ENCODE peak calls at places on chromosomes 11 and 22, in ten cellular contexts. Q is spleen, S is HCT116, N is transverse colon, C is heart left ventricle, L is uterus, T is prostate gland, I is IMR-90, V is breast epithelium, K is right lobe of liver. O is an unnamed sample.

GRCh38 chr11:103552086-103552485 is 442.9 kb downstream of the DYNC2H1 start:
- DNase-seq in T (no peak), S (no peak), K (no peak), N (no peak), I (no peak), L (no peak), C (no peak), V (no peak), Q (no peak), O (no peak)

GRCh38 chr22:40477683-40478348 is 107.4 kb downstream of the SGSM3 start:
- DNase-seq in L (no peak), I (no peak), C (no peak), S (no peak), K (no peak), N (no peak), Q (no peak), T (no peak), V (no peak), O (no peak)

GRCh38 chr11:130728185-130729160 is 187.8 kb downstream of the SNX19 start:
- DNase-seq in Q (no peak), S (no peak), I (no peak), T (no peak), L (no peak), V (no peak), C (no peak), K (no peak), N (no peak), O (no peak)

GRCh38 chr11:16279524-16279923 is 76.8 kb downstream of the SOX6 start:
- DNase-seq in T (no peak), S (no peak), C (no peak), K (no peak), V (no peak), N (no peak), L (no peak), Q (no peak), I (no peak), O (no peak)

GRCh38 chr11:84291996-84292395 is 1005.8 kb upstream of the CCDC90B start:
- DNase-seq in C (no peak), I (peak; percentile 39), S (no peak), K (no peak), T (no peak), N (no peak), V (no peak), Q (no peak), L (no peak), O (no peak)

GRCh38 chr22:29831958-29832357 is 6.1 kb downstream of the ASCC2 start:
- DNase-seq in T (no peak), C (no peak), N (no peak), L (no peak), V (no peak), S (no peak), I (no peak), K (no peak), Q (no peak), O (no peak)

GRCh38 chr22:42345458-42345857 is 75.0 kb upstream of the TCF20 start:
- DNase-seq in S (no peak), I (no peak), N (no peak), K (no peak), Q (peak; percentile 67), T (no peak), C (no peak), V (no peak), L (no peak), O (no peak)

GRCh38 chr11:113262594-113262993 is 51.8 kb upstream of the TTC12 start:
- DNase-seq in C (no peak), V (no peak), K (no peak), S (no peak), L (no peak), T (no peak), N (no peak), I (no peak), Q (no peak), O (no peak)

GRCh38 chr11:113114452-113115027 is 153.3 kb downstream of the NCAM1 start:
- DNase-seq in L (peak; percentile 60), Q (no peak), S (no peak), C (peak; percentile 64), K (peak; percentile 52), T (peak; percentile 27), N (peak; percentile 27), V (peak; percentile 66), I (peak; percentile 8), O (no peak)

GRCh38 chr11:83612891-83613766 is 327.0 kb upstream of the CCDC90B start:
- DNase-seq in N (no peak), I (no peak), S (no peak), K (no peak), T (no peak), Q (no peak), C (no peak), L (no peak), V (no peak), O (no peak)

GRCh38 chr11:110376711-110377324 is 52.9 kb upstream of the FDX1 start:
- DNase-seq in T (peak; percentile 70), N (peak; percentile 68), Q (no peak), I (peak; percentile 79), C (peak; percentile 78), V (no peak), L (peak; percentile 79), K (peak; percentile 91), S (peak; percentile 85), O (peak; percentile 47)

GRCh38 chr22:39634530-39635399 is 64.2 kb downstream of the CACNA1I start:
- DNase-seq in T (peak; percentile 61), I (peak; percentile 92), V (peak; percentile 85), N (peak; percentile 49), C (no peak), S (peak; percentile 80), Q (no peak), K (no peak), L (no peak), O (no peak)

GRCh38 chr22:25702571-25703167 is 39.3 kb upstream of the MYO18B start:
- DNase-seq in V (no peak), S (no peak), T (no peak), L (no peak), C (no peak), N (no peak), I (no peak), K (no peak), Q (no peak), O (no peak)

GRCh38 chr11:126640186-126640585 is 284.7 kb downstream of the ST3GAL4 start:
- DNase-seq in V (no peak), K (no peak), L (no peak), C (no peak), I (no peak), N (no peak), S (no peak), T (no peak), Q (no peak), O (no peak)

GRCh38 chr11:2669926-2670469 is 29.8 kb downstream of the KCNQ1OT1 start:
- DNase-seq in K (no peak), N (no peak), I (no peak), C (no peak), T (no peak), S (no peak), L (peak; percentile 3), V (peak; percentile 12), Q (no peak), O (no peak)

GRCh38 chr11:2672553-2673249 is 27.1 kb downstream of the KCNQ1OT1 start:
- DNase-seq in Q (peak; percentile 40), V (peak; percentile 12), I (no peak), N (no peak), L (no peak), T (no peak), S (no peak), K (no peak), C (no peak), O (no peak)

GRCh38 chr11:2673250-2673610 is 26.6 kb downstream of the KCNQ1OT1 start:
- DNase-seq in K (no peak), T (no peak), I (no peak), Q (peak; percentile 21), V (peak; percentile 41), N (no peak), C (no peak), L (no peak), S (no peak), O (no peak)

GRCh38 chr11:2670541-2671100 is 29.2 kb downstream of the KCNQ1OT1 start:
- DNase-seq in N (no peak), S (no peak), C (no peak), Q (peak; percentile 22), L (peak; percentile 7), T (no peak), K (no peak), V (peak; percentile 17), I (no peak), O (no peak)

GRCh38 chr11:2671748-2672147 is 28.0 kb downstream of the KCNQ1OT1 start:
- DNase-seq in K (no peak), T (no peak), V (peak; percentile 12), L (no peak), Q (peak; percentile 33), I (no peak), N (no peak), C (no peak), S (no peak), O (peak; percentile 27)
- TF ChIP-seq POLR2A in K (no peak), T (no peak), V (no peak), L (no peak), Q (no peak), I (no peak), N (no peak), C (no peak), S (no peak), O (no peak)

GRCh38 chr11:118606844-118607228 is 579 bp upstream of the PHLDB1 start:
- DNase-seq in I (no peak), V (no peak), K (no peak), C (no peak), Q (peak; percentile 8), N (no peak), S (no peak), T (no peak), L (no peak), O (no peak)
- H3K27me3 ChIP-seq in I (no peaks in the 10 kb centered on the region), V (no peaks in the 10 kb centered on the region), K (no peaks in the 10 kb centered on the region), C (no peaks in the 10 kb centered on the region), Q (peaks cover 43% of the 10 kb centered on the region), N (peaks cover 30% of the 10 kb centered on the region), S (no peaks in the 10 kb centered on the region), T (no peaks in the 10 kb centered on the region), L (no peaks in the 10 kb centered on the region), O (no peaks in the 10 kb centered on the region)

DNA sequence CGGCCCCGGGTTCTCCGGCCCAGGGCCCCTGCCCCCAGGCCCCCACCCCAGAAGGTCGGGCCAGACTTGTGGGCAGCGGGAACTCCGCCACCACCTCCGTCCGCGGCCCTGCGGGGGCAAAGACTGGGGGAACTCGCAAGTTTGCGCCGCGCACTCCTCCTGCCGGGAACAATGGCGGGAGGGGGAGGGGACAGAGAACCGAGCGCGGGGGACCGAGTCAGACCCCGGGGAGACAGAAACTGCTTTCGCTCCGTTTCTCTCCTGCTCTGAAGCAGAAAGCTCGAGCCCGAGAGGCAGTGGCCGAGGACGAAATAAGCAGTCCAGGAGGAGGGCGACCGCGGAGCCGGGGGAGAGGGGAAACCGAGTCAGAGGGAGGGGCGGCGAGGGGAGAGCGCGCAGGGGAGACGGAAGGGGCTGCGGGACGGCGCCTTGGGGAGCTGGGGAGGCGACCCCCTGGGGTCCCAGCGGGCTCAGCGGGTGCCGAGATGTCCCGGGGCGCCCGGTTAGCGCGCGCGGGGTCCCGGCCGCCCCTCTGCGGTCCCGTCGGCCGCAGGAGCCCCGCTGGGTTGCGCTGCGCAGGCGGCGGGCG is 553 bp downstream of the TP53I11 start:
- DNase-seq in T (peak; percentile 39), S (no peak), Q (peak; percentile 91), C (no peak), I (no peak), K (peak; percentile 57), L (no peak), V (no peak), N (peak; percentile 58), O (peak; percentile 67)
- H3K4me1 ChIP-seq in T (peaks cover 2% of the 10 kb centered on the region), S (peaks cover 22% of the 10 kb centered on the region), Q (peaks cover 34% of the 10 kb centered on the region), C (peaks cover 42% of the 10 kb centered on the region), I (peaks cover 7% of the 10 kb centered on the region), K (no peaks in the 10 kb centered on the region), L (no peaks in the 10 kb centered on the region), V (no peaks in the 10 kb centered on the region), N (peaks cover 44% of the 10 kb centered on the region), O (no peaks in the 10 kb centered on the region)

GRCh38 chr22:37807410-37808293 is at the start of gene GCAT:
- DNase-seq in Q (peak; percentile 97), K (peak; percentile 98), T (peak; percentile 97), C (peak; percentile 96), L (peak; percentile 96), I (peak; percentile 95), V (peak; percentile 97), N (peak; percentile 96), S (peak; percentile 95), O (peak; percentile 98)
- TF ChIP-seq POLR2A in Q (no peak), K (peak; percentile 66), T (peak; percentile 92), C (peak; percentile 56), L (peak; percentile 77), I (peak; percentile 80), V (no peak), N (peak; percentile 77), S (peak; percentile 78), O (peak; percentile 65)

O was measured in Peyer's patch.